ENCODE peak calls at places on chromosome 1, in ten cellular contexts. S, I, K, T, Y, F, W, Q, J and N are unnamed samples.

GRCh38 chr1:189805735-189806134 is 671.9 kb downstream of the BRINP3 start:
- DNase-seq in S (no peak), I (no peak), K (no peak), T (no peak), Y (no peak), F (no peak), W (no peak), Q (no peak), J (no peak), N (no peak)

GRCh38 chr1:70248729-70249128 is 27.5 kb downstream of the SRSF11 start:
- DNase-seq in S (no peak), I (no peak), K (no peak), T (no peak), Y (no peak), F (no peak), W (no peak), Q (no peak), J (no peak), N (no peak)

GRCh38 chr1:204904228-204904810 is 33.7 kb downstream of the NFASC start:
- DNase-seq in S (no peak), I (no peak), K (no peak), T (no peak), Y (no peak), F (no peak), W (no peak), Q (no peak), J (no peak), N (no peak)

GRCh38 chr1:218459450-218459849 is 114.3 kb downstream of the TGFB2 start:
- DNase-seq in S (no peak), I (no peak), K (no peak), T (no peak), Y (no peak), F (peak), W (peak), Q (no peak), J (no peak), N (peak)

GRCh38 chr1:67376381-67376780 is 53.8 kb downstream of the SERBP1 start:
- DNase-seq in S (no peak), I (no peak), K (no peak), T (no peak), Y (no peak), F (no peak), W (no peak), Q (no peak), J (no peak), N (no peak)

GRCh38 chr1:233520510-233521191 is 93.3 kb upstream of the KCNK1 start:
- DNase-seq in S (peak), I (no peak), K (peak), T (no peak), Y (no peak), F (no peak), W (no peak), Q (no peak), J (no peak), N (peak)

GRCh38 chr1:19582318-19582717 is 61.8 kb upstream of the NBL1 start:
- DNase-seq in S (peak), I (no peak), K (peak), T (no peak), Y (no peak), F (peak), W (peak), Q (peak), J (no peak), N (no peak)

GRCh38 chr1:9294440-9294773 is 1.7 kb downstream of the SPSB1 start:
- DNase-seq in S (peak), I (no peak), K (no peak), T (no peak), Y (no peak), F (no peak), W (no peak), Q (no peak), J (no peak), N (peak)